ENCODE peak calls at places on chromosome 12, in four cellular contexts. A is hepatocyte, Y is PC-3, H is mesenchymal stem cell. W is an unnamed sample.

GRCh38 chr12:65731771-65732170 is 92.5 kb upstream of the HMGA2 start:
- DNase-seq in A (no peak), Y (no peak), H (no peak), W (no peak)

GRCh38 chr12:52697058-52697582 is 6.2 kb downstream of the KRT77 start:
- DNase-seq in A (no peak), Y (no peak), H (no peak), W (no peak)

GRCh38 chr12:60489071-60489470 is 893.2 kb downstream of the SLC16A7 start:
- DNase-seq in A (no peak), Y (peak), H (no peak), W (no peak)

GRCh38 chr12:123923927-123924326 is 48.7 kb downstream of the CCDC92 start:
- DNase-seq in A (no peak), Y (no peak), H (no peak), W (no peak)

GRCh38 chr12:111932241-111932640 is 80.7 kb downstream of the TMEM116 start:
- DNase-seq in A (no peak), Y (no peak), H (no peak), W (no peak)

GRCh38 chr12:100185361-100185894 is 15.2 kb upstream of the ACTR6 start:
- DNase-seq in A (no peak), Y (no peak), H (no peak), W (no peak)

GRCh38 chr12:49763006-49763591 is 21.7 kb downstream of the TMBIM6 start:
- DNase-seq in A (peak), Y (peak), H (peak), W (peak)

GRCh38 chr12:111188436-111188835 is 180.5 kb downstream of the PHETA1 start:
- DNase-seq in A (no peak), Y (no peak), H (no peak), W (peak)

GRCh38 chr12:26088999-26089398 is 35.8 kb downstream of the BHLHE41 start:
- DNase-seq in A (peak), Y (peak), H (no peak), W (no peak)

GRCh38 chr12:106025129-106025528 is 113.6 kb downstream of the NUAK1 start:
- DNase-seq in A (no peak), Y (peak), H (no peak), W (no peak)

GRCh38 chr12:65200007-65200665 is 30.8 kb downstream of the LEMD3 start:
- DNase-seq in A (no peak), Y (no peak), H (no peak), W (no peak)

GRCh38 chr12:47990351-47991105 is 13.7 kb downstream of the COL2A1 start:
- DNase-seq in A (peak), Y (no peak), H (no peak), W (peak)

GRCh38 chr12:27207626-27208413 is 36.3 kb upstream of the STK38L start:
- DNase-seq in A (no peak), Y (no peak), H (no peak), W (no peak)

GRCh38 chr12:110039085-110039807 is 9.1 kb downstream of the C12orf76 start:
- DNase-seq in A (peak), Y (peak), H (peak), W (peak)

GRCh38 chr12:104814944-104815343 is 143.1 kb downstream of the SLC41A2 start:
- DNase-seq in A (no peak), Y (no peak), H (no peak), W (no peak)
- H3K4me2 ChIP-seq in A (no peak), Y (no peak), H (no peak), W (no peak)

GRCh38 chr12:90043264-90043663 is 334.6 kb upstream of the ATP2B1 start:
- DNase-seq in A (peak), Y (peak), H (peak), W (no peak)

GRCh38 chr12:90038290-90038689 is 329.7 kb upstream of the ATP2B1 start:
- DNase-seq in A (no peak), Y (no peak), H (no peak), W (no peak)

GRCh38 chr12:90036641-90037040 is 328.0 kb upstream of the ATP2B1 start:
- DNase-seq in A (no peak), Y (peak), H (no peak), W (peak)

DNA sequence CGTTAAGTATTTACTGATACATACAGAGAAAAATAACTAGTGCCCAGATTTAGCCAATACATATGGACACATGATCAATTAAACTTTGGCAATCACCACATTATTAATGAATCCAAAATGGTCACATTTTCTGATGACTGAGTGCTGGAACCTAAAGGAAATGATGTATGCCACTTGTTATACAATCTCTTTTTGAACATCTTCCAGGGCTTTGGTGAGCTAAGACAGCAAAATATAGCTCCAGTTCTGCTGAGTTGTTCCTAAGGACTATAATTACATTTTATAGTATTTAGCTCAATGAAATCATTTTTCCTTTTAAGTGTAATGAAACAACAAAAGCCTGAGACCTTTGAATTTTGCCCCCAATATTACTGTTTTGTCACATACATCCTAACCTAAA is 329.1 kb upstream of the ATP2B1 start:
- DNase-seq in A (no peak), Y (peak), H (no peak), W (peak)
- H3K4me2 ChIP-seq in A (no peak), Y (peak), H (no peak), W (peak)

GRCh38 chr12:9864913-9865675 is 4.1 kb downstream of the CLEC2B start:
- DNase-seq in A (no peak), Y (no peak), H (peak), W (no peak)
- H3K4me2 ChIP-seq in A (no peak), Y (no peak), H (no peak), W (no peak)

DNA sequence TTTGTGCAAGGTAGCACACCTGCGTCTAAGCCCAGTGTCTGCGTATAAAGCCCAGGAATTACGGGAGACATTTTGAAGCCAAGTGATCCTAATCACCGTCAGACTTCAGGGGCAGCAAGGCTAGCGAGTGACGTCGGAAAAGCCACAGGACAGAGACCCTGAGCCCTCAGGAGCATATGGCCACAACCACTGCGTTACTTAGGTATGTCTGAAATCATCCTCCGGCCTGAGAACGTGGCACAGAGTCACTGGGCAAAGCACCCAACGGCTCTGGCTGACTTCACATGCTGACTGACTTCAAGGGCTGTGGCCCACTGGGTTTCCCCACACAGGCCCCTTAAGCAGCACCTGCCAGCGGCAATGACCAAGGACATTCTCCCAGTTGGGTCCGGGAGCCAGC is 71.5 kb downstream of the RIMBP2 start:
- DNase-seq in A (no peak), Y (no peak), H (no peak), W (no peak)
- H3K4me2 ChIP-seq in A (no peak), Y (no peak), H (no peak), W (no peak)

GRCh38 chr12:32583535-32583934 is 95.6 kb upstream of the DNM1L start:
- DNase-seq in A (peak), Y (peak), H (peak), W (peak)
- H3K4me2 ChIP-seq in A (no peak), Y (no peak), H (no peak), W (no peak)

GRCh38 chr12:70641691-70642090 is 4.5 kb upstream of the PTPRB start:
- DNase-seq in A (no peak), Y (no peak), H (no peak), W (no peak)

GRCh38 chr12:70646850-70647249 is 9.6 kb upstream of the PTPRB start:
- DNase-seq in A (no peak), Y (peak), H (no peak), W (no peak)

GRCh38 chr12:70645494-70646317 is 8.5 kb upstream of the PTPRB start:
- DNase-seq in A (peak), Y (peak), H (peak), W (no peak)

GRCh38 chr12:70643927-70644326 is 6.7 kb upstream of the PTPRB start:
- DNase-seq in A (no peak), Y (peak), H (no peak), W (no peak)

DNA sequence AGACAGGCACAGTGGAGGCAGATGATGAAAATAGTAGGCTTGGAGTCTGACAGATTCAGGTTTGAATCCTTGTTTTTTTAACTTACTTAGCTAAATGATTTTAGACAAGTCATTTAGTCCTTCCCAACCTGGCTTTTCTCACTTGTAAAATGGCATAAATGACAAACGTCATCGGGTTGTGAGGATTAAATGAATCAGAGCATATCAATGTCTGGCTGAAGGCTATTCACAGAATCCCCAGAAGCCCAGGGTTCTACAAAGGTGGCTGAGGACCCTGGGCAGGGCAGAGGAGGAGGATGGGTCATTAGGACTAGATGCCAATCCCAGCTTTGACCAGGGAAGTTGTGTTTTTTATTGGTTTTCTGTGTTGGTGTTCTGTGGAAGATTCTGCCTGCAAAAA is 7.6 kb upstream of the PTPRB start:
- DNase-seq in A (no peak), Y (peak), H (no peak), W (no peak)
- H3K4me2 ChIP-seq in A (no peak), Y (peak), H (no peak), W (no peak)

GRCh38 chr12:6492838-6493579 is at the start of gene MRPL51:
- DNase-seq in A (peak), Y (peak), H (peak), W (peak)

GRCh38 chr12:6489449-6489848 is 3.6 kb downstream of the MRPL51 start:
- DNase-seq in A (no peak), Y (no peak), H (no peak), W (no peak)

GRCh38 chr12:6493580-6494350 is at the start of gene NCAPD2:
- DNase-seq in A (peak), Y (peak), H (peak), W (peak)

GRCh38 chr12:6494968-6495367 is 1.1 kb downstream of the NCAPD2 start:
- DNase-seq in A (no peak), Y (peak), H (no peak), W (no peak)

GRCh38 chr12:6494351-6494743 is 445 bp downstream of the NCAPD2 start:
- DNase-seq in A (no peak), Y (no peak), H (no peak), W (no peak)
- H3K4me2 ChIP-seq in A (peak), Y (peak), H (peak), W (peak)

DNA sequence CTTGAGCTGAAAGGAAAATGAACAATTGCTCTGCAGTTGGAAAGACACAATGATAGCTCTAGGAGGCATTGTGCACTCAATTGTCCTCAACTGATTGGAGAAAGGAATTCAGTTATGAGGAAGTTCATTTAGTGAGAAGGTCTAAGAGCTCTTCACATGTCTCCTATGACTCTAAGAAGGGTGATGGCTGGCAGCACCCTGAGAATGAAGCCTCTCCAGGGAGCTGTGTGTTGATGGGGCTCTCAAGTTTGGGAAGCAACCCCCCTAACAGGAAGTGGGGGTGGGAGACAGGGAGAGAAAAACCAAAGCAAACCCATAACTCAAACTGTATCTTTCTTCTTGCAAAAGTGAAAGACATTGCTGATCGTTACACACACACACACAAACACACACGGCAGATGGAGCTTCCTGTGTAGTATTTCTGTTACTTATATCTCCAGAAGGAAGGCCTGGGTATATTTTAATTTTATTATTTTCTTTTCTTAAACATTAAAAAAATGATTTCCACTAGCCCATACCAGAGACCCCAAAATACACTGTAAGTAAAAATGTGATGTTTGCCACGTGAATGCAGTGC is 21.2 kb downstream of the CHST11 start:
- DNase-seq in A (no peak), Y (no peak), H (peak), W (no peak)
- H3K4me2 ChIP-seq in A (no peak), Y (no peak), H (no peak), W (peak)

GRCh38 chr12:53976172-53976822 is 1.5 kb upstream of the HOTAIR start:
- DNase-seq in A (no peak), Y (no peak), H (no peak), W (no peak)
- H3K4me2 ChIP-seq in A (peak), Y (no peak), H (no peak), W (no peak)

GRCh38 chr12:105018001-105018400 is 31.9 kb downstream of the NOPCHAP1 start:
- DNase-seq in A (no peak), Y (no peak), H (no peak), W (no peak)
- H3K4me2 ChIP-seq in A (no peak), Y (no peak), H (no peak), W (no peak)

W was measured in osteoblast.